ENCODE peak calls at places on chromosomes 1 and 21, in five cellular contexts. A is SJSA1; V is right atrium auricular region; T is CD8-positive, alpha-beta memory T cell; G is PC-9. K is an unnamed sample. For H3K9me3, the result is how much of the 10 kb centered on the place peaks cover.

GRCh38 chr1:221419513-221420088 is 322.3 kb downstream of the DUSP10 start:
- DNase-seq in A (no peak), V (no peak), T (no peak), G (no peak), K (no peak)

GRCh38 chr1:241716915-241717651 is 65.0 kb downstream of the WDR64 start:
- DNase-seq in A (no peak), V (no peak), T (peak), G (no peak), K (no peak)

GRCh38 chr1:236085545-236086159 is 20.8 kb upstream of the NID1 start:
- DNase-seq in A (no peak), V (no peak), T (no peak), G (no peak), K (no peak)

GRCh38 chr1:78003070-78003751 is 1.5 kb upstream of the DNAJB4 start:
- DNase-seq in A (no peak), V (no peak), T (no peak), G (no peak), K (no peak)

GRCh38 chr1:19062258-19063029 is 106.0 kb upstream of the IFFO2 start:
- DNase-seq in A (no peak), V (no peak), T (no peak), G (no peak), K (no peak)

GRCh38 chr21:25385912-25386474 is 221.3 kb downstream of the MRPL39 start:
- DNase-seq in A (no peak), V (no peak), T (peak), G (peak), K (no peak)

GRCh38 chr1:42816600-42817439 is at the start of the genes ERMAP and SVBP:
- DNase-seq in A (peak), V (peak), T (peak), G (peak), K (peak)

GRCh38 chr1:37243368-37244082 is 209.2 kb upstream of the GRIK3 start:
- DNase-seq in A (no peak), V (no peak), T (no peak), G (no peak), K (no peak)

GRCh38 chr1:117793396-117793795 is 136.0 kb downstream of the GDAP2 start:
- DNase-seq in A (no peak), V (no peak), T (no peak), G (no peak), K (no peak)

GRCh38 chr1:117796226-117796625 is 133.2 kb downstream of the GDAP2 start:
- DNase-seq in A (no peak), V (no peak), T (no peak), G (no peak), K (no peak)

GRCh38 chr1:117794073-117794472 is 135.3 kb downstream of the GDAP2 start:
- DNase-seq in A (no peak), V (no peak), T (no peak), G (no peak), K (no peak)

GRCh38 chr1:117795190-117795589 is 134.2 kb downstream of the GDAP2 start:
- DNase-seq in A (peak), V (no peak), T (no peak), G (peak), K (no peak)

GRCh38 chr1:117795792-117796191 is 133.6 kb downstream of the GDAP2 start:
- DNase-seq in A (no peak), V (no peak), T (no peak), G (no peak), K (no peak)
- H3K9me3 ChIP-seq in A (under half), V (under half), T (under half), G (under half), K (under half)

DNA sequence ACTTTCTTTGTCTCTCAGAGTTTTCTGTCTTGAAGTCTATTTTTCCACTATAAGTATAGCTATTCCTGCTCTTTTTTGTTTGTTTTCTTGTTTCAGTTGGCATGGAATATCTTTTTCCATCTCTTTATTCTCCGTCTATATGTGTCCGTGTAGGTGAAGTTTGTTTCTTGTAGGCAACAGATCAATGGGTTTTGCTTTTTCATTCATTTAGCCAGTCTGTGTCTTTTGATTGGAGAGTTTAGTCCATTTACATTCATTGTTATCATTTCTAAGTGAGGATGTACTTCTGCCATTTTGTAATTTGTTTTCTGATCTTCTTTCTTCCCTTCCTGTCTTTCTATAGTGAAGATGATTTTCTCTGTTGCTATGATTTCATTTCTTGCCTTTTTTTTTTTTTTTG is 132.5 kb upstream of the GPR52 start:
- DNase-seq in A (no peak), V (no peak), T (no peak), G (no peak), K (no peak)
- H3K9me3 ChIP-seq in A (under half), V (under half), T (under half), G (under half), K (under half)

GRCh38 chr1:247845011-247845692 is 3.5 kb upstream of the OR11L1 start:
- DNase-seq in A (no peak), V (no peak), T (no peak), G (no peak), K (no peak)
- H3K9me3 ChIP-seq in A (under half), V (under half), T (under half), G (under half), K (under half)

DNA sequence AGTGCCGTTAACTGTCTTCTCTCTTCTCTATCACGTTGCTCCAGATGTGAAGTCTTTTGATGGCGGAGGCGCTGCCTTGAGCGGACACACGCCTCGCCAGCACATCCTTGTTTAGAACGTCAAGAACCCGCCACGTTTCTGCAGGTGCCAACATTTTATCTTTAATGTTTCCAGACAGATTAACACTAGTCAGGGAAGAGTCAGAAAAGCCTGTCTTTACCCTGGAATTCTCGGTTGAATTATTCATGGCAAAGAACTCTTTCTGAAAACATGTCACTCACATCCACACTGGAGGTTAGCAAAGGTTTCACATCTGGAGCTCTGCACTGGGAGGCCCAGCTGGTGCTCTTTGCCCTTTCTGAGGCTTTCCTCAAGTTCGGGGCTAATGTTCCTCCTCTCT is 265.8 kb upstream of the C1orf174 start:
- DNase-seq in A (no peak), V (no peak), T (no peak), G (no peak), K (no peak)
- H3K9me3 ChIP-seq in A (under half), V (under half), T (under half), G (under half), K (under half)

GRCh38 chr1:247037483-247038320 is 29.8 kb upstream of the ZNF695 start:
- DNase-seq in A (no peak), V (no peak), T (no peak), G (no peak), K (no peak)
- H3K9me3 ChIP-seq in A (under half), V (under half), T (under half), G (under half), K (under half)

DNA sequence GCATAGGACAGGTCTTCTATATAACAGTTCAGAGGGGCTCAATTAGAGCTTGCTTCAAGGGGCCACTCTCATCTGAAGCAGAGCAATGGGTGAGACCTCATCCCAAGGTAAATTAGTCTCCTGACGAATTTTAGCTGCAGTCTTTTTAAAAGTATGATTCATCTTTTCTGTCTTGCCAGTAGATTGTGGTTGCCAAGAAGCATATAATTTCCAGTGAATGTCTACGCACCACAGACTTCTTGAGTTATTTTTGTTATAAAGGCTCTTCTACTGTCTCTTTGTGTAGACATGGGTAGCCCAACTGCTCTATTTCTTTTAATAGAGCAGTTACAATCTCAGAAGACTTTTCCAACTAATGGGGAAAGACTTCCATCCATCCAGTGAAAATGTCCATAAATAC is 108.9 kb upstream of the FMN2 start:
- DNase-seq in A (no peak), V (no peak), T (no peak), G (no peak), K (no peak)
- H3K9me3 ChIP-seq in A (under half), V (under half), T (under half), G (under half), K (under half)

K was measured in T-helper 17 cell.